ENCODE peak calls at places on chromosomes 12 and 14, in seven cellular contexts. One of them, this sample, is unnamed.

GRCh38 chr12:2354151-2354991 is 301.6 kb downstream of the CACNA1C start:
- DNase-seq in ascending aorta: no peak
- DNase-seq in esophagus squamous epithelium: no peak
- DNase-seq in progenitor cell of endocrine pancreas: no peak
- DNase-seq in HFF-Myc: no peak
- DNase-seq in bronchial epithelial cell: no peak
- DNase-seq in H9: no peak
- DNase-seq in this sample: no peak

GRCh38 chr12:3614806-3615466 is 123.9 kb downstream of the PRMT8 start:
- DNase-seq in bronchial epithelial cell: no peak
- DNase-seq in esophagus squamous epithelium: no peak
- DNase-seq in H9: peak
- DNase-seq in ascending aorta: no peak
- DNase-seq in progenitor cell of endocrine pancreas: no peak
- DNase-seq in HFF-Myc: no peak
- DNase-seq in this sample: no peak

GRCh38 chr14:45085004-45085403 is 1.1 kb downstream of the PRPF39 start:
- DNase-seq in H9: no peak
- DNase-seq in esophagus squamous epithelium: no peak
- DNase-seq in ascending aorta: no peak
- DNase-seq in bronchial epithelial cell: peak
- DNase-seq in HFF-Myc: no peak
- DNase-seq in progenitor cell of endocrine pancreas: no peak
- DNase-seq in this sample: no peak

GRCh38 chr12:71556881-71557280 is 106.8 kb downstream of the ZFC3H1 start:
- DNase-seq in HFF-Myc: peak
- DNase-seq in ascending aorta: no peak
- DNase-seq in bronchial epithelial cell: peak
- DNase-seq in H9: peak
- DNase-seq in esophagus squamous epithelium: no peak
- DNase-seq in progenitor cell of endocrine pancreas: no peak
- DNase-seq in this sample: no peak

GRCh38 chr12:990308-990648 is 745 bp upstream of the ERC1 start:
- DNase-seq in ascending aorta: no peak
- DNase-seq in HFF-Myc: no peak
- DNase-seq in H9: peak
- DNase-seq in esophagus squamous epithelium: no peak
- DNase-seq in progenitor cell of endocrine pancreas: no peak
- DNase-seq in bronchial epithelial cell: peak
- DNase-seq in this sample: peak

GRCh38 chr12:79662046-79662811 is 28.5 kb downstream of the PAWR start:
- DNase-seq in progenitor cell of endocrine pancreas: no peak
- DNase-seq in ascending aorta: no peak
- DNase-seq in H9: no peak
- DNase-seq in esophagus squamous epithelium: no peak
- DNase-seq in bronchial epithelial cell: no peak
- DNase-seq in HFF-Myc: no peak
- DNase-seq in this sample: no peak

GRCh38 chr14:68394719-68395117 is 398.1 kb downstream of the ZFP36L1 start:
- DNase-seq in esophagus squamous epithelium: no peak
- DNase-seq in HFF-Myc: no peak
- DNase-seq in H9: peak
- DNase-seq in bronchial epithelial cell: no peak
- DNase-seq in progenitor cell of endocrine pancreas: no peak
- DNase-seq in ascending aorta: no peak
- DNase-seq in this sample: no peak

GRCh38 chr12:122886851-122887816 is 8.8 kb downstream of the VPS37B start:
- DNase-seq in progenitor cell of endocrine pancreas: no peak
- DNase-seq in HFF-Myc: no peak
- DNase-seq in bronchial epithelial cell: peak
- DNase-seq in ascending aorta: no peak
- DNase-seq in esophagus squamous epithelium: no peak
- DNase-seq in H9: no peak
- DNase-seq in this sample: no peak

GRCh38 chr12:62848418-62848817 is 86.5 kb downstream of the PPM1H start:
- DNase-seq in HFF-Myc: no peak
- DNase-seq in progenitor cell of endocrine pancreas: no peak
- DNase-seq in esophagus squamous epithelium: no peak
- DNase-seq in bronchial epithelial cell: peak
- DNase-seq in H9: no peak
- DNase-seq in ascending aorta: no peak
- DNase-seq in this sample: no peak

GRCh38 chr14:85471156-85471555 is 58.8 kb upstream of the FLRT2 start:
- DNase-seq in H9: no peak
- DNase-seq in bronchial epithelial cell: no peak
- DNase-seq in progenitor cell of endocrine pancreas: no peak
- DNase-seq in HFF-Myc: no peak
- DNase-seq in esophagus squamous epithelium: no peak
- DNase-seq in ascending aorta: no peak
- DNase-seq in this sample: no peak

GRCh38 chr14:23399591-23399990 is 8.5 kb downstream of the MYH6 start:
- DNase-seq in progenitor cell of endocrine pancreas: no peak
- DNase-seq in H9: no peak
- DNase-seq in HFF-Myc: no peak
- DNase-seq in bronchial epithelial cell: no peak
- DNase-seq in ascending aorta: no peak
- DNase-seq in esophagus squamous epithelium: no peak
- DNase-seq in this sample: no peak

GRCh38 chr12:2673966-2674810 is 120.6 kb upstream of the FKBP4 start:
- DNase-seq in H9: peak
- DNase-seq in HFF-Myc: no peak
- DNase-seq in ascending aorta: no peak
- DNase-seq in progenitor cell of endocrine pancreas: no peak
- DNase-seq in esophagus squamous epithelium: no peak
- DNase-seq in bronchial epithelial cell: no peak
- DNase-seq in this sample: peak

GRCh38 chr12:52929538-52929937 is 19.4 kb upstream of the KRT18 start:
- DNase-seq in progenitor cell of endocrine pancreas: no peak
- DNase-seq in esophagus squamous epithelium: no peak
- DNase-seq in HFF-Myc: no peak
- DNase-seq in H9: no peak
- DNase-seq in bronchial epithelial cell: no peak
- DNase-seq in ascending aorta: no peak
- DNase-seq in this sample: no peak

DNA sequence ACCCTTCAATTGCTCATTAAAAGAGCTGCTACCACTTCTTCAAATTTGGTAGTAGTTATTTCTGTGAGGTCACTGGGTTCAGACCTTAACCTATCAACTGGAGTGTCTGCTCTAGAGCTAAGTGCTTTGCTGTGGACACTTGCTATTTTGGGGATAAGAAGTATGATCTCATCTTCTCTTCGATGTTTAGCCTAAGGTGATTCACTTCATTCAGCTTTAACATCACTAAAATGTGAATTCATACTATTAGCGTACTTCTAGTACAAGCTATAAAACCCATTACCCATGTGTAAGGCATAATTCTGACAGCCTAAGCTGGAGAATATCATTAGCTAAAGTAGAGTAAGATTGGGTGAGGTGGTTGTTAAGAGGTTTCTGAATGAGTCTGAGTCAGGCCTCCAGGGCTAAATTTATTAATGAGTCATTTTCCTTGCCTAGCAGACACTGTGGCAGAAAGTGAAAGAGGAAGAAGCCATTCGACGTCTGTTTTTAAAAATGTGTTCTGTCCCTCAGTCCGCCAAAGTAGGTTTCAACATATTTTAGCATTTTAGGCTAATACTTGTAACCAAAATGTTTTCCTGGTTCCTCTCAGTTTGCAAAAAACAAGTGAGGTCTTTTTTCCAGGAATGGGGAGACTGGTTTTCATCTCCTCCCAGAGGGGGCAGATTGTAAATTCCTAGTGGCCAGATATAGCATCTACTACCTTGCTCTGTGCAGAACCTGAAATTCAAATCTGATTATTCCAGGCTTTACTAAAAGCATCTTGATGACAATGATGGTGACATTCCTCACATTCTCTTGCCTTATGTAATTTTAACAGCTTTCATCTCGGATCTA is 103.6 kb downstream of the SSPN start:
- DNase-seq in esophagus squamous epithelium: no peak
- DNase-seq in H9: no peak
- DNase-seq in HFF-Myc: no peak
- DNase-seq in bronchial epithelial cell: peak
- DNase-seq in progenitor cell of endocrine pancreas: no peak
- DNase-seq in ascending aorta: no peak
- DNase-seq in this sample: no peak
- TF ChIP-seq CTCF in esophagus squamous epithelium: no peak
- TF ChIP-seq CTCF in H9: peak
- TF ChIP-seq CTCF in HFF-Myc: no peak
- TF ChIP-seq CTCF in bronchial epithelial cell: peak
- TF ChIP-seq CTCF in progenitor cell of endocrine pancreas: no peak
- TF ChIP-seq CTCF in ascending aorta: peak
- TF ChIP-seq CTCF in this sample: peak

DNA sequence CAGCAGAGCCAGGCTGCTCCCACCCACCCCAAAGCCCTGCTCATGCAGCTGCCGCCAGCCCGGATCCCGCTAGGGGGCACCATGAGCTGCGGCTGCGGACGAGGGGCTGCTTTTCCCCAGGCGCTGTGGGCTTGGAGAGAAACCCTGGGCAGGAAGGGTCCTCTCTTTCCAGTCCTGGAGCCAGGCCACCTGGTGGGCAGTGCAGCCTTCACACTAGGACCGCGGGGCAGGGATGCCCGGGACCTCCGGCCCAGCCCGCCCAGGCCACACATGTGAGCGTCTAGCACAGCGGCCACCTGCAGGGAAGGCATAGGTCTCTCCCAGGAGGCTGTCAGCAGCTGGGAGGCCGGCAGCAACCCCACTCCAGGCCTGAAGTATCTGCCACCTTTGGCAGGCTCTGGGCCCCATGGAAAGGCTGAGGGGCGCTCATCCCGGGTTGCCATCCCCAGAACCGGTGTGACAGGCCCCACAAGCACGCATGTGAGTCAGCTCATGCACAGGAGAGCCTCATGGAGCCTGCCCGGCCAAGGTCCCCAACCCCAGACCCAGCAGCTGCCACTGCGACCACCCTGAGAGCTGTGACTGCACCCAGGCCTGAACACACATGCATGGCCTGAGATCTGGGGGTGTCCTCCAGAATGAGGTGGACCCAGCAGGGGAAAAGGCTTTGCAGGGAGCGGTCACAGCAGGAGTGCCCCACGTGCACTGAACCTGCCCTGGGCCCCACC is 280.0 kb upstream of the RTL1 start:
- DNase-seq in esophagus squamous epithelium: no peak
- DNase-seq in bronchial epithelial cell: no peak
- DNase-seq in progenitor cell of endocrine pancreas: peak
- DNase-seq in H9: peak
- DNase-seq in HFF-Myc: no peak
- DNase-seq in ascending aorta: no peak
- DNase-seq in this sample: peak
- TF ChIP-seq CTCF in esophagus squamous epithelium: peak
- TF ChIP-seq CTCF in bronchial epithelial cell: peak
- TF ChIP-seq CTCF in progenitor cell of endocrine pancreas: peak
- TF ChIP-seq CTCF in H9: peak
- TF ChIP-seq CTCF in HFF-Myc: no peak
- TF ChIP-seq CTCF in ascending aorta: no peak
- TF ChIP-seq CTCF in this sample: peak

GRCh38 chr12:58363971-58364370 is 422.6 kb downstream of the ATP23 start:
- DNase-seq in progenitor cell of endocrine pancreas: no peak
- DNase-seq in H9: no peak
- DNase-seq in ascending aorta: no peak
- DNase-seq in esophagus squamous epithelium: no peak
- DNase-seq in bronchial epithelial cell: no peak
- DNase-seq in HFF-Myc: no peak
- DNase-seq in this sample: no peak

GRCh38 chr12:58359084-58359483 is 417.7 kb downstream of the ATP23 start:
- DNase-seq in bronchial epithelial cell: no peak
- DNase-seq in esophagus squamous epithelium: no peak
- DNase-seq in ascending aorta: no peak
- DNase-seq in HFF-Myc: peak
- DNase-seq in H9: no peak
- DNase-seq in progenitor cell of endocrine pancreas: no peak
- DNase-seq in this sample: peak

GRCh38 chr12:58356794-58357193 is 415.4 kb downstream of the ATP23 start:
- DNase-seq in ascending aorta: no peak
- DNase-seq in bronchial epithelial cell: no peak
- DNase-seq in esophagus squamous epithelium: no peak
- DNase-seq in progenitor cell of endocrine pancreas: no peak
- DNase-seq in H9: no peak
- DNase-seq in HFF-Myc: no peak
- DNase-seq in this sample: no peak

DNA sequence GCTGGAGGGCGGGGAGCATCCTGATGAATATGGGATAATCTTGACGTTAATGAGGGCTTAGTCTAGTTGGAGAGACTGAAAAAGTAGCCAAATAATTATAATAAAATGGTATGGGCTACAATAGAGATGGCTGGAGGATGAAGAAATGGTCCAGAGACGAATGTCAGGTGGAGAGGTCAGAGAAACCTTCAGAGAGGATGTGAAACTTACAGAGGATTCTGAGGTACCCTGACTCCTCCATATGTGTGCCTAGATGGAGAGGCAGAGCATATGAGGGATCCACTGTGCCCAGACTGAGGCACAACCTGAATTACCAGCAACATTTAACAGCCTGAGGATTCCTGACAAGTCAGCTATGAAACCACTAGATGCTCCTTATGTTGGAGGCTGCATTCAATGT is 417.0 kb downstream of the ATP23 start:
- DNase-seq in bronchial epithelial cell: no peak
- DNase-seq in HFF-Myc: no peak
- DNase-seq in ascending aorta: no peak
- DNase-seq in esophagus squamous epithelium: no peak
- DNase-seq in progenitor cell of endocrine pancreas: no peak
- DNase-seq in H9: no peak
- DNase-seq in this sample: no peak
- TF ChIP-seq CTCF in bronchial epithelial cell: no peak
- TF ChIP-seq CTCF in HFF-Myc: no peak
- TF ChIP-seq CTCF in ascending aorta: no peak
- TF ChIP-seq CTCF in esophagus squamous epithelium: no peak
- TF ChIP-seq CTCF in progenitor cell of endocrine pancreas: no peak
- TF ChIP-seq CTCF in H9: no peak
- TF ChIP-seq CTCF in this sample: no peak

DNA sequence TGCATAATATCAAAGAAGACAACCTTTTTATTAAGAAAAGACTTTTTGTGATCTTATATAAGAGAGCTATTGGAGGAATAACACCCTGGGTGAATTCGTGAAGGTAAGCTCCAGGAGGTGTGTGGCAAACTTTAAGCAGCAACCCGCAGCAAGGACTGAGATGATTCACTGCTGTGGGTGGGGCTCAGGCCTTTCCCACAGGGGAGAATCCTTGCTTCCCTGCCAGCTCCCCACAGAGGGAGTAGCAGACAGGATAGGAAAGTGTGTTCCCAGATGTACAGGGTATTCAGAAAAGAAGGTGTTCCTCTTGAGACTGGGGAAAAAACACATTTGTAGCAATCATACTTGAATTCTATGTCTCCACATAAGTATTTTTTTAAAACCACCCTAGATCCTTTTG is 9.2 kb downstream of the NDUFA12 start:
- DNase-seq in progenitor cell of endocrine pancreas: no peak
- DNase-seq in HFF-Myc: no peak
- DNase-seq in ascending aorta: no peak
- DNase-seq in bronchial epithelial cell: peak
- DNase-seq in H9: no peak
- DNase-seq in esophagus squamous epithelium: no peak
- DNase-seq in this sample: no peak
- TF ChIP-seq CTCF in progenitor cell of endocrine pancreas: no peak
- TF ChIP-seq CTCF in HFF-Myc: no peak
- TF ChIP-seq CTCF in ascending aorta: no peak
- TF ChIP-seq CTCF in bronchial epithelial cell: no peak
- TF ChIP-seq CTCF in H9: no peak
- TF ChIP-seq CTCF in esophagus squamous epithelium: no peak
- TF ChIP-seq CTCF in this sample: no peak

DNA sequence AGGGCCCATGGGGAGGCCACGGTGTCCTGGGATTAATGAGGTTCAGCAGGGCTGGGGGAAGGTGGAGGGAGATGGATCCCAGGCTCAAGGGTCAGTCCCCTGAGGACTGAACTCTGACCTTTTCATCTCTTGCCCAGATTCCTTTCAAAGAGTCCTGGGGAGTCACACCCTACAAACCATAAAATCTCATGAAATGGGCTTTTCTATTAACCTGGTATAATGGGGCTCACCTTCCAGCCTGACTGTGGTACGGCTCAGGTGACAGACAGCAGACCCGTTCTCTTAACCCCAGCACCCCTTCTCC is 268.2 kb downstream of the ADGRD1 start:
- DNase-seq in H9: no peak
- DNase-seq in HFF-Myc: no peak
- DNase-seq in bronchial epithelial cell: no peak
- DNase-seq in progenitor cell of endocrine pancreas: no peak
- DNase-seq in esophagus squamous epithelium: no peak
- DNase-seq in ascending aorta: no peak
- DNase-seq in this sample: no peak
- TF ChIP-seq CTCF in H9: no peak
- TF ChIP-seq CTCF in HFF-Myc: no peak
- TF ChIP-seq CTCF in bronchial epithelial cell: no peak
- TF ChIP-seq CTCF in progenitor cell of endocrine pancreas: no peak
- TF ChIP-seq CTCF in esophagus squamous epithelium: no peak
- TF ChIP-seq CTCF in ascending aorta: no peak
- TF ChIP-seq CTCF in this sample: no peak